ENCODE peak calls at places on chromosomes 16 and 17, in seven cellular contexts. One of them, this sample, is unnamed.

GRCh38 chr17:40525294-40525693 is 23.9 kb upstream of the TNS4 start:
- DNase-seq in hippocampal formation: no peak
- DNase-seq in RPMI7951: no peak
- DNase-seq in NCI-H2081: no peak
- DNase-seq in adipocyte: no peak
- DNase-seq in nephron progenitor cell: no peak
- DNase-seq in amygdala: no peak
- DNase-seq in this sample: no peak

GRCh38 chr17:64326420-64327054 is 63.5 kb upstream of the TEX2 start:
- DNase-seq in NCI-H2081: no peak
- DNase-seq in adipocyte: peak
- DNase-seq in nephron progenitor cell: no peak
- DNase-seq in amygdala: no peak
- DNase-seq in hippocampal formation: peak
- DNase-seq in RPMI7951: peak
- DNase-seq in this sample: peak

GRCh38 chr17:42142371-42142896 is 12.4 kb downstream of the RAB5C start:
- DNase-seq in adipocyte: peak
- DNase-seq in nephron progenitor cell: peak
- DNase-seq in NCI-H2081: no peak
- DNase-seq in hippocampal formation: no peak
- DNase-seq in amygdala: no peak
- DNase-seq in RPMI7951: no peak
- DNase-seq in this sample: peak

GRCh38 chr17:75194879-75195278 is 10.6 kb upstream of the NUP85 start:
- DNase-seq in amygdala: no peak
- DNase-seq in RPMI7951: peak
- DNase-seq in hippocampal formation: no peak
- DNase-seq in nephron progenitor cell: no peak
- DNase-seq in adipocyte: no peak
- DNase-seq in NCI-H2081: no peak
- DNase-seq in this sample: peak

GRCh38 chr17:39573447-39574298 is 34.0 kb downstream of the NEUROD2 start:
- DNase-seq in adipocyte: peak
- DNase-seq in nephron progenitor cell: peak
- DNase-seq in NCI-H2081: peak
- DNase-seq in RPMI7951: peak
- DNase-seq in hippocampal formation: no peak
- DNase-seq in amygdala: peak
- DNase-seq in this sample: peak

GRCh38 chr17:2239882-2240430 is 63.6 kb downstream of the SMG6 start:
- DNase-seq in nephron progenitor cell: no peak
- DNase-seq in amygdala: no peak
- DNase-seq in RPMI7951: peak
- DNase-seq in hippocampal formation: no peak
- DNase-seq in adipocyte: peak
- DNase-seq in NCI-H2081: no peak
- DNase-seq in this sample: peak

GRCh38 chr17:5941258-5941657 is 128.9 kb upstream of the WSCD1 start:
- DNase-seq in amygdala: no peak
- DNase-seq in NCI-H2081: no peak
- DNase-seq in hippocampal formation: no peak
- DNase-seq in RPMI7951: no peak
- DNase-seq in nephron progenitor cell: no peak
- DNase-seq in adipocyte: no peak
- DNase-seq in this sample: no peak

GRCh38 chr17:79035686-79036085 is 11.7 kb downstream of the C1QTNF1 start:
- DNase-seq in NCI-H2081: no peak
- DNase-seq in RPMI7951: no peak
- DNase-seq in amygdala: no peak
- DNase-seq in adipocyte: no peak
- DNase-seq in nephron progenitor cell: no peak
- DNase-seq in hippocampal formation: no peak
- DNase-seq in this sample: no peak

GRCh38 chr16:86806838-86807351 is 228.5 kb downstream of the FOXL1 start:
- DNase-seq in NCI-H2081: no peak
- DNase-seq in hippocampal formation: no peak
- DNase-seq in nephron progenitor cell: peak
- DNase-seq in amygdala: no peak
- DNase-seq in adipocyte: no peak
- DNase-seq in RPMI7951: peak
- DNase-seq in this sample: peak

GRCh38 chr16:89093602-89094251 is at the start of gene ACSF3:
- DNase-seq in adipocyte: peak
- DNase-seq in NCI-H2081: peak
- DNase-seq in nephron progenitor cell: peak
- DNase-seq in amygdala: peak
- DNase-seq in hippocampal formation: peak
- DNase-seq in RPMI7951: peak
- DNase-seq in this sample: peak

GRCh38 chr16:88455610-88456355 is 2.7 kb downstream of the ZFPM1 start:
- DNase-seq in amygdala: no peak
- DNase-seq in RPMI7951: peak
- DNase-seq in hippocampal formation: no peak
- DNase-seq in adipocyte: peak
- DNase-seq in NCI-H2081: no peak
- DNase-seq in nephron progenitor cell: peak
- DNase-seq in this sample: peak

GRCh38 chr16:54783226-54783625 is 147.4 kb upstream of the IRX5 start:
- DNase-seq in adipocyte: no peak
- DNase-seq in NCI-H2081: no peak
- DNase-seq in amygdala: no peak
- DNase-seq in nephron progenitor cell: no peak
- DNase-seq in RPMI7951: no peak
- DNase-seq in hippocampal formation: no peak
- DNase-seq in this sample: no peak

GRCh38 chr17:38916771-38917170 is 8.6 kb upstream of the LASP1NB start:
- DNase-seq in nephron progenitor cell: no peak
- DNase-seq in amygdala: no peak
- DNase-seq in NCI-H2081: no peak
- DNase-seq in RPMI7951: no peak
- DNase-seq in adipocyte: no peak
- DNase-seq in hippocampal formation: no peak
- DNase-seq in this sample: no peak

GRCh38 chr17:78379134-78379497 is 667 bp downstream of the PGS1 start:
- DNase-seq in hippocampal formation: no peak
- DNase-seq in RPMI7951: peak
- DNase-seq in nephron progenitor cell: no peak
- DNase-seq in adipocyte: peak
- DNase-seq in NCI-H2081: no peak
- DNase-seq in amygdala: no peak
- DNase-seq in this sample: peak

GRCh38 chr16:11470676-11471415 is 115.9 kb downstream of the LITAF start:
- DNase-seq in RPMI7951: peak
- DNase-seq in adipocyte: no peak
- DNase-seq in hippocampal formation: no peak
- DNase-seq in NCI-H2081: no peak
- DNase-seq in amygdala: no peak
- DNase-seq in nephron progenitor cell: no peak
- DNase-seq in this sample: no peak

GRCh38 chr17:10121971-10122707 is 76.3 kb downstream of the GAS7 start:
- DNase-seq in amygdala: no peak
- DNase-seq in nephron progenitor cell: no peak
- DNase-seq in adipocyte: no peak
- DNase-seq in hippocampal formation: no peak
- DNase-seq in RPMI7951: no peak
- DNase-seq in NCI-H2081: no peak
- DNase-seq in this sample: no peak

GRCh38 chr16:67279296-67280089 is at the start of gene PLEKHG4:
- DNase-seq in hippocampal formation: peak
- DNase-seq in NCI-H2081: peak
- DNase-seq in RPMI7951: peak
- DNase-seq in amygdala: peak
- DNase-seq in nephron progenitor cell: peak
- DNase-seq in adipocyte: peak
- DNase-seq in this sample: peak

GRCh38 chr16:21574372-21574771 is 25.0 kb upstream of the METTL9 start:
- DNase-seq in NCI-H2081: no peak
- DNase-seq in RPMI7951: no peak
- DNase-seq in hippocampal formation: no peak
- DNase-seq in adipocyte: no peak
- DNase-seq in nephron progenitor cell: no peak
- DNase-seq in amygdala: no peak
- DNase-seq in this sample: no peak

GRCh38 chr16:154223-155030 is 2.0 kb downstream of the HBZ start:
- DNase-seq in RPMI7951: peak
- DNase-seq in nephron progenitor cell: peak
- DNase-seq in adipocyte: peak
- DNase-seq in hippocampal formation: no peak
- DNase-seq in NCI-H2081: peak
- DNase-seq in amygdala: no peak
- DNase-seq in this sample: peak

GRCh38 chr17:68697850-68698313 is 96.7 kb upstream of the FAM20A start:
- DNase-seq in amygdala: no peak
- DNase-seq in adipocyte: peak
- DNase-seq in RPMI7951: no peak
- DNase-seq in nephron progenitor cell: no peak
- DNase-seq in hippocampal formation: no peak
- DNase-seq in NCI-H2081: no peak
- DNase-seq in this sample: peak

GRCh38 chr17:40520991-40521453 is 19.6 kb upstream of the TNS4 start:
- DNase-seq in adipocyte: no peak
- DNase-seq in hippocampal formation: no peak
- DNase-seq in NCI-H2081: no peak
- DNase-seq in nephron progenitor cell: no peak
- DNase-seq in amygdala: no peak
- DNase-seq in RPMI7951: no peak
- DNase-seq in this sample: no peak

GRCh38 chr16:63038563-63039131 is 1002.4 kb upstream of the CDH8 start:
- DNase-seq in nephron progenitor cell: no peak
- DNase-seq in amygdala: no peak
- DNase-seq in NCI-H2081: no peak
- DNase-seq in adipocyte: no peak
- DNase-seq in RPMI7951: no peak
- DNase-seq in hippocampal formation: no peak
- DNase-seq in this sample: no peak

GRCh38 chr17:2138318-2138717 is 83.4 kb downstream of the HIC1 start:
- DNase-seq in hippocampal formation: no peak
- DNase-seq in amygdala: no peak
- DNase-seq in RPMI7951: peak
- DNase-seq in nephron progenitor cell: no peak
- DNase-seq in adipocyte: peak
- DNase-seq in NCI-H2081: no peak
- DNase-seq in this sample: no peak

GRCh38 chr16:1427473-1428461 is 3.1 kb upstream of the PERCC1 start:
- DNase-seq in amygdala: no peak
- DNase-seq in nephron progenitor cell: no peak
- DNase-seq in NCI-H2081: no peak
- DNase-seq in hippocampal formation: no peak
- DNase-seq in RPMI7951: no peak
- DNase-seq in adipocyte: no peak
- DNase-seq in this sample: no peak

GRCh38 chr16:74140557-74140956 is 156.1 kb upstream of the PSMD7 start:
- DNase-seq in RPMI7951: no peak
- DNase-seq in amygdala: no peak
- DNase-seq in hippocampal formation: no peak
- DNase-seq in adipocyte: no peak
- DNase-seq in NCI-H2081: no peak
- DNase-seq in nephron progenitor cell: no peak
- DNase-seq in this sample: no peak

GRCh38 chr16:69855587-69855986 is 93.5 kb downstream of the WWP2 start:
- DNase-seq in NCI-H2081: no peak
- DNase-seq in nephron progenitor cell: no peak
- DNase-seq in adipocyte: no peak
- DNase-seq in RPMI7951: no peak
- DNase-seq in amygdala: no peak
- DNase-seq in hippocampal formation: no peak
- DNase-seq in this sample: no peak

This sample was measured in astrocyte.